ENCODE peak calls at places on chromosomes 2 and 18, in nine cellular contexts. One of them, this sample, is unnamed.

GRCh38 chr18:6961331-6961730 is 156.3 kb downstream of the LAMA1 start:
- DNase-seq in transverse colon: no peak
- DNase-seq in stomach: no peak
- DNase-seq in GM12891: no peak
- DNase-seq in HL-60: no peak
- DNase-seq in K562: no peak
- DNase-seq in suprapubic skin: no peak
- DNase-seq in HepG2: no peak
- DNase-seq in GM12892: no peak
- DNase-seq in this sample: no peak

GRCh38 chr18:74488354-74488753 is 7.8 kb upstream of the CNDP2 start:
- DNase-seq in K562: peak; percentile 51
- DNase-seq in GM12892: no peak
- DNase-seq in stomach: no peak
- DNase-seq in transverse colon: no peak
- DNase-seq in GM12891: no peak
- DNase-seq in suprapubic skin: peak; percentile 38
- DNase-seq in HepG2: no peak
- DNase-seq in HL-60: no peak
- DNase-seq in this sample: no peak

GRCh38 chr18:28003451-28003850 is 173.5 kb downstream of the CDH2 start:
- DNase-seq in HepG2: no peak
- DNase-seq in transverse colon: no peak
- DNase-seq in GM12892: no peak
- DNase-seq in GM12891: no peak
- DNase-seq in K562: no peak
- DNase-seq in suprapubic skin: no peak
- DNase-seq in stomach: no peak
- DNase-seq in HL-60: no peak
- DNase-seq in this sample: no peak

GRCh38 chr18:53747761-53748160 is 476.7 kb downstream of the MBD2 start:
- DNase-seq in transverse colon: no peak
- DNase-seq in GM12892: no peak
- DNase-seq in HepG2: no peak
- DNase-seq in K562: no peak
- DNase-seq in suprapubic skin: no peak
- DNase-seq in stomach: no peak
- DNase-seq in HL-60: no peak
- DNase-seq in GM12891: no peak
- DNase-seq in this sample: no peak

GRCh38 chr2:170368370-170368769 is 190.4 kb downstream of the MYO3B start:
- DNase-seq in HepG2: no peak
- DNase-seq in GM12891: no peak
- DNase-seq in GM12892: no peak
- DNase-seq in K562: no peak
- DNase-seq in transverse colon: no peak
- DNase-seq in stomach: no peak
- DNase-seq in HL-60: no peak
- DNase-seq in suprapubic skin: no peak
- DNase-seq in this sample: no peak

GRCh38 chr2:126788652-126789051 is 110.0 kb upstream of the TEX51 start:
- DNase-seq in HepG2: no peak
- DNase-seq in suprapubic skin: peak; percentile 23
- DNase-seq in transverse colon: no peak
- DNase-seq in stomach: no peak
- DNase-seq in GM12891: no peak
- DNase-seq in K562: no peak
- DNase-seq in HL-60: no peak
- DNase-seq in GM12892: no peak
- DNase-seq in this sample: no peak

GRCh38 chr2:38079111-38080052 is 3.4 kb upstream of the CYP1B1 start:
- DNase-seq in stomach: no peak
- DNase-seq in HepG2: no peak
- DNase-seq in suprapubic skin: no peak
- DNase-seq in GM12892: no peak
- DNase-seq in GM12891: no peak
- DNase-seq in transverse colon: no peak
- DNase-seq in HL-60: no peak
- DNase-seq in K562: no peak
- DNase-seq in this sample: no peak

GRCh38 chr2:25274868-25275574 is 66.7 kb downstream of the DNMT3A start:
- DNase-seq in HepG2: no peak
- DNase-seq in GM12891: no peak
- DNase-seq in GM12892: no peak
- DNase-seq in stomach: no peak
- DNase-seq in HL-60: no peak
- DNase-seq in suprapubic skin: no peak
- DNase-seq in K562: no peak
- DNase-seq in transverse colon: no peak
- DNase-seq in this sample: no peak

GRCh38 chr2:168254158-168254935 is 7.0 kb upstream of the STK39 start:
- DNase-seq in HepG2: peak; percentile 50
- DNase-seq in GM12892: no peak
- DNase-seq in stomach: no peak
- DNase-seq in K562: no peak
- DNase-seq in suprapubic skin: no peak
- DNase-seq in GM12891: no peak
- DNase-seq in HL-60: no peak
- DNase-seq in transverse colon: no peak
- DNase-seq in this sample: peak; percentile 23

GRCh38 chr18:75269696-75270095 is 59.1 kb downstream of the TSHZ1 start:
- DNase-seq in HepG2: no peak
- DNase-seq in GM12892: no peak
- DNase-seq in suprapubic skin: no peak
- DNase-seq in stomach: no peak
- DNase-seq in GM12891: no peak
- DNase-seq in HL-60: no peak
- DNase-seq in transverse colon: no peak
- DNase-seq in K562: no peak
- DNase-seq in this sample: no peak

GRCh38 chr2:43898134-43898957 is 59.6 kb downstream of the ABCG8 start:
- DNase-seq in stomach: peak; percentile 75
- DNase-seq in suprapubic skin: no peak
- DNase-seq in HL-60: no peak
- DNase-seq in GM12891: no peak
- DNase-seq in HepG2: peak; percentile 22
- DNase-seq in transverse colon: peak; percentile 43
- DNase-seq in GM12892: no peak
- DNase-seq in K562: no peak
- DNase-seq in this sample: peak; percentile 39

GRCh38 chr2:239488078-239488590 is 87.3 kb upstream of the HDAC4 start:
- DNase-seq in GM12892: no peak
- DNase-seq in transverse colon: no peak
- DNase-seq in GM12891: no peak
- DNase-seq in stomach: no peak
- DNase-seq in HL-60: no peak
- DNase-seq in K562: no peak
- DNase-seq in HepG2: no peak
- DNase-seq in suprapubic skin: no peak
- DNase-seq in this sample: no peak

GRCh38 chr2:135586148-135586547 is 54.9 kb downstream of the R3HDM1 start:
- DNase-seq in HepG2: no peak
- DNase-seq in HL-60: no peak
- DNase-seq in transverse colon: no peak
- DNase-seq in GM12891: no peak
- DNase-seq in stomach: no peak
- DNase-seq in suprapubic skin: no peak
- DNase-seq in GM12892: no peak
- DNase-seq in K562: no peak
- DNase-seq in this sample: no peak

GRCh38 chr2:159010963-159011362 is 42.5 kb downstream of the TANC1 start:
- DNase-seq in HepG2: no peak
- DNase-seq in K562: no peak
- DNase-seq in transverse colon: no peak
- DNase-seq in GM12892: no peak
- DNase-seq in HL-60: no peak
- DNase-seq in GM12891: no peak
- DNase-seq in stomach: no peak
- DNase-seq in suprapubic skin: no peak
- DNase-seq in this sample: no peak

GRCh38 chr2:128260239-128261138 is 58.2 kb downstream of the HS6ST1 start:
- DNase-seq in K562: no peak
- DNase-seq in GM12892: no peak
- DNase-seq in GM12891: no peak
- DNase-seq in HepG2: peak; percentile 86
- DNase-seq in suprapubic skin: peak; percentile 84
- DNase-seq in HL-60: no peak
- DNase-seq in stomach: peak; percentile 59
- DNase-seq in transverse colon: no peak
- DNase-seq in this sample: peak; percentile 25

GRCh38 chr2:101132202-101132601 is 19.0 kb downstream of the TBC1D8 start:
- DNase-seq in GM12892: no peak
- DNase-seq in suprapubic skin: no peak
- DNase-seq in transverse colon: no peak
- DNase-seq in stomach: no peak
- DNase-seq in HepG2: no peak
- DNase-seq in HL-60: no peak
- DNase-seq in GM12891: no peak
- DNase-seq in K562: no peak
- DNase-seq in this sample: no peak
- TF ChIP-seq POLR2AphosphoS5 in GM12892: no peak
- TF ChIP-seq POLR2AphosphoS5 in suprapubic skin: no peak
- TF ChIP-seq POLR2AphosphoS5 in transverse colon: no peak
- TF ChIP-seq POLR2AphosphoS5 in stomach: no peak
- TF ChIP-seq POLR2AphosphoS5 in HepG2: no peak
- TF ChIP-seq POLR2AphosphoS5 in HL-60: no peak
- TF ChIP-seq POLR2AphosphoS5 in GM12891: no peak
- TF ChIP-seq POLR2AphosphoS5 in K562: no peak
- TF ChIP-seq POLR2AphosphoS5 in this sample: no peak

GRCh38 chr18:45084207-45084606 is 403.5 kb downstream of the SETBP1 start:
- DNase-seq in GM12891: no peak
- DNase-seq in HepG2: no peak
- DNase-seq in K562: no peak
- DNase-seq in HL-60: no peak
- DNase-seq in GM12892: no peak
- DNase-seq in transverse colon: no peak
- DNase-seq in stomach: no peak
- DNase-seq in suprapubic skin: peak; percentile 80
- DNase-seq in this sample: no peak
- TF ChIP-seq POLR2AphosphoS5 in GM12891: no peak
- TF ChIP-seq POLR2AphosphoS5 in HepG2: no peak
- TF ChIP-seq POLR2AphosphoS5 in K562: no peak
- TF ChIP-seq POLR2AphosphoS5 in HL-60: no peak
- TF ChIP-seq POLR2AphosphoS5 in GM12892: no peak
- TF ChIP-seq POLR2AphosphoS5 in transverse colon: no peak
- TF ChIP-seq POLR2AphosphoS5 in stomach: no peak
- TF ChIP-seq POLR2AphosphoS5 in suprapubic skin: no peak
- TF ChIP-seq POLR2AphosphoS5 in this sample: no peak

GRCh38 chr18:55317832-55318231 is 270.2 kb downstream of the TCF4 start:
- DNase-seq in K562: no peak
- DNase-seq in suprapubic skin: no peak
- DNase-seq in stomach: no peak
- DNase-seq in HepG2: no peak
- DNase-seq in HL-60: no peak
- DNase-seq in GM12892: no peak
- DNase-seq in GM12891: no peak
- DNase-seq in transverse colon: no peak
- DNase-seq in this sample: no peak

GRCh38 chr18:55320399-55321255 is 267.4 kb downstream of the TCF4 start:
- DNase-seq in GM12891: no peak
- DNase-seq in GM12892: no peak
- DNase-seq in HepG2: no peak
- DNase-seq in transverse colon: no peak
- DNase-seq in K562: no peak
- DNase-seq in stomach: no peak
- DNase-seq in HL-60: no peak
- DNase-seq in suprapubic skin: no peak
- DNase-seq in this sample: no peak

GRCh38 chr18:55321268-55322175 is 266.5 kb downstream of the TCF4 start:
- DNase-seq in GM12891: no peak
- DNase-seq in suprapubic skin: peak; percentile 94
- DNase-seq in HL-60: no peak
- DNase-seq in transverse colon: peak; percentile 87
- DNase-seq in stomach: peak; percentile 73
- DNase-seq in K562: no peak
- DNase-seq in HepG2: no peak
- DNase-seq in GM12892: no peak
- DNase-seq in this sample: peak; percentile 39

GRCh38 chr18:55318864-55319516 is 269.0 kb downstream of the TCF4 start:
- DNase-seq in transverse colon: no peak
- DNase-seq in K562: no peak
- DNase-seq in suprapubic skin: no peak
- DNase-seq in stomach: no peak
- DNase-seq in HepG2: no peak
- DNase-seq in GM12891: no peak
- DNase-seq in HL-60: no peak
- DNase-seq in GM12892: no peak
- DNase-seq in this sample: no peak

GRCh38 chr18:55319517-55319905 is 268.5 kb downstream of the TCF4 start:
- DNase-seq in suprapubic skin: no peak
- DNase-seq in K562: no peak
- DNase-seq in HepG2: no peak
- DNase-seq in transverse colon: no peak
- DNase-seq in stomach: no peak
- DNase-seq in GM12892: no peak
- DNase-seq in HL-60: no peak
- DNase-seq in GM12891: no peak
- DNase-seq in this sample: no peak
- TF ChIP-seq POLR2AphosphoS5 in suprapubic skin: no peak
- TF ChIP-seq POLR2AphosphoS5 in K562: no peak
- TF ChIP-seq POLR2AphosphoS5 in HepG2: no peak
- TF ChIP-seq POLR2AphosphoS5 in transverse colon: no peak
- TF ChIP-seq POLR2AphosphoS5 in stomach: no peak
- TF ChIP-seq POLR2AphosphoS5 in GM12892: no peak
- TF ChIP-seq POLR2AphosphoS5 in HL-60: no peak
- TF ChIP-seq POLR2AphosphoS5 in GM12891: no peak
- TF ChIP-seq POLR2AphosphoS5 in this sample: peak; percentile 58

DNA sequence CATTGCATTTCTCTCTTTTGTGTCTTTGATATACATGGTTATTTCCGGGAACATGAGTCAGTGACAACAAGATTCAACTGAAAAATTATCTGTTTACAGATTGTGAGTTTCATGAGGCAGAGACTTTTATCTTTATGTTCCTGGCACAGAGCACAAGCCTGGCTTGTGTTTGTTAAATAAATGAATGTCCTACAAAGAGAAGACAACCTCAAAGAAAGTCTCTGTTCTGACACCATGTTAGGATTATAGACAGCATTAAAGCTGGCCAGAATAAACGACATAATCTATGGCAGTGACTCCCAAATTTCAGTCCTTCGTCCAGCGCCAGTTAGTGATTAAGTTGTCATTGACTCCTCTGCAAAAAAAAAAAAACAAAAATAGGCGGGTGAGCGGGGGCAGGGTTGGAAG is 97.4 kb upstream of the DNAJC10 start:
- DNase-seq in transverse colon: no peak
- DNase-seq in stomach: no peak
- DNase-seq in K562: no peak
- DNase-seq in GM12891: no peak
- DNase-seq in HL-60: no peak
- DNase-seq in GM12892: no peak
- DNase-seq in suprapubic skin: no peak
- DNase-seq in HepG2: peak; percentile 12
- DNase-seq in this sample: no peak
- TF ChIP-seq POLR2AphosphoS5 in transverse colon: no peak
- TF ChIP-seq POLR2AphosphoS5 in stomach: no peak
- TF ChIP-seq POLR2AphosphoS5 in K562: no peak
- TF ChIP-seq POLR2AphosphoS5 in GM12891: no peak
- TF ChIP-seq POLR2AphosphoS5 in HL-60: no peak
- TF ChIP-seq POLR2AphosphoS5 in GM12892: no peak
- TF ChIP-seq POLR2AphosphoS5 in suprapubic skin: no peak
- TF ChIP-seq POLR2AphosphoS5 in HepG2: no peak
- TF ChIP-seq POLR2AphosphoS5 in this sample: no peak